ENCODE peak calls at places on chromosomes 3 and 15, in seven cellular contexts. One of them, this sample, is unnamed.
A peak's percentile ranks its signal among the peaks of the same experiment; 100 is the strongest.

GRCh38 chr3:72043212-72044133 is 258.5 kb upstream of the PROK2 start:
- ATAC-seq in stimulated activated naive CD8-positive, alpha-beta T cell treated with anti-CD3 and anti-CD28 coated beads, Interleukin-15, amount 100 ng/mL, for 72 hours: no peak
- ATAC-seq in mucosa of descending colon: peak; percentile 32
- ATAC-seq in gastroesophageal sphincter: no peak
- ATAC-seq in heart left ventricle: no peak
- ATAC-seq in natural killer cell: no peak
- ATAC-seq in lung: no peak
- ATAC-seq in this sample: peak; percentile 57

GRCh38 chr3:23602895-23603443 is 202.8 kb upstream of the UBE2E1 start:
- ATAC-seq in heart left ventricle: no peak
- ATAC-seq in gastroesophageal sphincter: no peak
- ATAC-seq in natural killer cell: no peak
- ATAC-seq in lung: no peak
- ATAC-seq in mucosa of descending colon: no peak
- ATAC-seq in stimulated activated naive CD8-positive, alpha-beta T cell treated with anti-CD3 and anti-CD28 coated beads, Interleukin-15, amount 100 ng/mL, for 72 hours: no peak
- ATAC-seq in this sample: no peak

GRCh38 chr3:166118049-166118448 is 280.8 kb upstream of the BCHE start:
- ATAC-seq in gastroesophageal sphincter: no peak
- ATAC-seq in mucosa of descending colon: no peak
- ATAC-seq in stimulated activated naive CD8-positive, alpha-beta T cell treated with anti-CD3 and anti-CD28 coated beads, Interleukin-15, amount 100 ng/mL, for 72 hours: no peak
- ATAC-seq in heart left ventricle: no peak
- ATAC-seq in natural killer cell: no peak
- ATAC-seq in lung: no peak
- ATAC-seq in this sample: no peak

GRCh38 chr3:58568572-58569286 is 8.5 kb downstream of the FAM107A start:
- ATAC-seq in gastroesophageal sphincter: peak; percentile 60
- ATAC-seq in mucosa of descending colon: peak; percentile 76
- ATAC-seq in lung: peak; percentile 51
- ATAC-seq in natural killer cell: peak; percentile 67
- ATAC-seq in stimulated activated naive CD8-positive, alpha-beta T cell treated with anti-CD3 and anti-CD28 coated beads, Interleukin-15, amount 100 ng/mL, for 72 hours: peak; percentile 47
- ATAC-seq in heart left ventricle: peak; percentile 47
- ATAC-seq in this sample: peak; percentile 46

GRCh38 chr15:80559761-80560160 is 135.3 kb upstream of the ABHD17C start:
- ATAC-seq in gastroesophageal sphincter: no peak
- ATAC-seq in heart left ventricle: no peak
- ATAC-seq in lung: no peak
- ATAC-seq in natural killer cell: no peak
- ATAC-seq in stimulated activated naive CD8-positive, alpha-beta T cell treated with anti-CD3 and anti-CD28 coated beads, Interleukin-15, amount 100 ng/mL, for 72 hours: no peak
- ATAC-seq in mucosa of descending colon: no peak
- ATAC-seq in this sample: no peak

GRCh38 chr3:187997490-187997889 is 156.5 kb upstream of the LPP start:
- ATAC-seq in natural killer cell: no peak
- ATAC-seq in gastroesophageal sphincter: no peak
- ATAC-seq in stimulated activated naive CD8-positive, alpha-beta T cell treated with anti-CD3 and anti-CD28 coated beads, Interleukin-15, amount 100 ng/mL, for 72 hours: no peak
- ATAC-seq in heart left ventricle: peak; percentile 39
- ATAC-seq in mucosa of descending colon: no peak
- ATAC-seq in lung: no peak
- ATAC-seq in this sample: no peak

GRCh38 chr3:127651516-127652172 is 21.1 kb upstream of the ABTB1 start:
- ATAC-seq in natural killer cell: no peak
- ATAC-seq in mucosa of descending colon: no peak
- ATAC-seq in lung: no peak
- ATAC-seq in gastroesophageal sphincter: peak; percentile 18
- ATAC-seq in stimulated activated naive CD8-positive, alpha-beta T cell treated with anti-CD3 and anti-CD28 coated beads, Interleukin-15, amount 100 ng/mL, for 72 hours: peak; percentile 5
- ATAC-seq in heart left ventricle: no peak
- ATAC-seq in this sample: no peak

GRCh38 chr15:94749848-94750617 is 518.7 kb downstream of the MCTP2 start:
- ATAC-seq in mucosa of descending colon: peak; percentile 34
- ATAC-seq in lung: peak; percentile 11
- ATAC-seq in heart left ventricle: no peak
- ATAC-seq in natural killer cell: no peak
- ATAC-seq in gastroesophageal sphincter: peak; percentile 41
- ATAC-seq in stimulated activated naive CD8-positive, alpha-beta T cell treated with anti-CD3 and anti-CD28 coated beads, Interleukin-15, amount 100 ng/mL, for 72 hours: no peak
- ATAC-seq in this sample: peak; percentile 76

GRCh38 chr3:135556184-135556583 is 409.3 kb upstream of the PPP2R3A start:
- ATAC-seq in lung: no peak
- ATAC-seq in natural killer cell: no peak
- ATAC-seq in stimulated activated naive CD8-positive, alpha-beta T cell treated with anti-CD3 and anti-CD28 coated beads, Interleukin-15, amount 100 ng/mL, for 72 hours: no peak
- ATAC-seq in gastroesophageal sphincter: no peak
- ATAC-seq in heart left ventricle: no peak
- ATAC-seq in mucosa of descending colon: no peak
- ATAC-seq in this sample: no peak

GRCh38 chr3:186854954-186855353 is 12.4 kb downstream of the ADIPOQ start:
- ATAC-seq in gastroesophageal sphincter: no peak
- ATAC-seq in mucosa of descending colon: no peak
- ATAC-seq in natural killer cell: no peak
- ATAC-seq in stimulated activated naive CD8-positive, alpha-beta T cell treated with anti-CD3 and anti-CD28 coated beads, Interleukin-15, amount 100 ng/mL, for 72 hours: no peak
- ATAC-seq in lung: no peak
- ATAC-seq in heart left ventricle: no peak
- ATAC-seq in this sample: no peak

GRCh38 chr15:89299896-89300295 is 34.7 kb downstream of the POLG start:
- ATAC-seq in gastroesophageal sphincter: no peak
- ATAC-seq in heart left ventricle: peak; percentile 51
- ATAC-seq in stimulated activated naive CD8-positive, alpha-beta T cell treated with anti-CD3 and anti-CD28 coated beads, Interleukin-15, amount 100 ng/mL, for 72 hours: no peak
- ATAC-seq in lung: no peak
- ATAC-seq in mucosa of descending colon: no peak
- ATAC-seq in natural killer cell: no peak
- ATAC-seq in this sample: no peak

GRCh38 chr15:101172421-101173097 is 79.3 kb downstream of the CHSY1 start:
- ATAC-seq in stimulated activated naive CD8-positive, alpha-beta T cell treated with anti-CD3 and anti-CD28 coated beads, Interleukin-15, amount 100 ng/mL, for 72 hours: no peak
- ATAC-seq in mucosa of descending colon: no peak
- ATAC-seq in lung: no peak
- ATAC-seq in heart left ventricle: no peak
- ATAC-seq in natural killer cell: no peak
- ATAC-seq in gastroesophageal sphincter: no peak
- ATAC-seq in this sample: no peak

GRCh38 chr3:79870006-79870620 is 102.3 kb upstream of the ROBO1 start:
- ATAC-seq in natural killer cell: no peak
- ATAC-seq in heart left ventricle: no peak
- ATAC-seq in lung: no peak
- ATAC-seq in gastroesophageal sphincter: no peak
- ATAC-seq in mucosa of descending colon: no peak
- ATAC-seq in stimulated activated naive CD8-positive, alpha-beta T cell treated with anti-CD3 and anti-CD28 coated beads, Interleukin-15, amount 100 ng/mL, for 72 hours: no peak
- ATAC-seq in this sample: no peak

GRCh38 chr15:65642588-65642987 is 20.9 kb downstream of the SLC24A1 start:
- ATAC-seq in heart left ventricle: no peak
- ATAC-seq in lung: no peak
- ATAC-seq in stimulated activated naive CD8-positive, alpha-beta T cell treated with anti-CD3 and anti-CD28 coated beads, Interleukin-15, amount 100 ng/mL, for 72 hours: no peak
- ATAC-seq in natural killer cell: no peak
- ATAC-seq in gastroesophageal sphincter: no peak
- ATAC-seq in mucosa of descending colon: peak; percentile 79
- ATAC-seq in this sample: no peak

GRCh38 chr15:101615414-101615985 is 36.7 kb downstream of the TM2D3 start:
- ATAC-seq in natural killer cell: no peak
- ATAC-seq in gastroesophageal sphincter: peak; percentile 29
- ATAC-seq in mucosa of descending colon: peak; percentile 20
- ATAC-seq in heart left ventricle: peak; percentile 49
- ATAC-seq in lung: no peak
- ATAC-seq in stimulated activated naive CD8-positive, alpha-beta T cell treated with anti-CD3 and anti-CD28 coated beads, Interleukin-15, amount 100 ng/mL, for 72 hours: no peak
- ATAC-seq in this sample: no peak

GRCh38 chr3:187064210-187065115 is 74.8 kb downstream of the RPL39L start:
- ATAC-seq in natural killer cell: no peak
- ATAC-seq in stimulated activated naive CD8-positive, alpha-beta T cell treated with anti-CD3 and anti-CD28 coated beads, Interleukin-15, amount 100 ng/mL, for 72 hours: no peak
- ATAC-seq in lung: no peak
- ATAC-seq in heart left ventricle: no peak
- ATAC-seq in mucosa of descending colon: no peak
- ATAC-seq in gastroesophageal sphincter: no peak
- ATAC-seq in this sample: no peak

GRCh38 chr3:108546249-108546648 is 35.9 kb upstream of the MYH15 start:
- ATAC-seq in mucosa of descending colon: no peak
- ATAC-seq in stimulated activated naive CD8-positive, alpha-beta T cell treated with anti-CD3 and anti-CD28 coated beads, Interleukin-15, amount 100 ng/mL, for 72 hours: no peak
- ATAC-seq in lung: no peak
- ATAC-seq in natural killer cell: peak; percentile 40
- ATAC-seq in gastroesophageal sphincter: no peak
- ATAC-seq in heart left ventricle: no peak
- ATAC-seq in this sample: no peak

GRCh38 chr3:124202754-124203153 is 210.8 kb upstream of the ROPN1 start:
- ATAC-seq in natural killer cell: no peak
- ATAC-seq in gastroesophageal sphincter: peak; percentile 67
- ATAC-seq in stimulated activated naive CD8-positive, alpha-beta T cell treated with anti-CD3 and anti-CD28 coated beads, Interleukin-15, amount 100 ng/mL, for 72 hours: no peak
- ATAC-seq in lung: no peak
- ATAC-seq in heart left ventricle: peak; percentile 93
- ATAC-seq in mucosa of descending colon: peak; percentile 38
- ATAC-seq in this sample: no peak

GRCh38 chr3:157463819-157464218 is 27.2 kb downstream of the PTX3 start:
- ATAC-seq in natural killer cell: no peak
- ATAC-seq in heart left ventricle: no peak
- ATAC-seq in gastroesophageal sphincter: no peak
- ATAC-seq in lung: no peak
- ATAC-seq in mucosa of descending colon: no peak
- ATAC-seq in stimulated activated naive CD8-positive, alpha-beta T cell treated with anti-CD3 and anti-CD28 coated beads, Interleukin-15, amount 100 ng/mL, for 72 hours: no peak
- ATAC-seq in this sample: no peak

GRCh38 chr3:14156843-14157561 is 21.4 kb downstream of the XPC start:
- ATAC-seq in natural killer cell: no peak
- ATAC-seq in lung: no peak
- ATAC-seq in heart left ventricle: no peak
- ATAC-seq in gastroesophageal sphincter: no peak
- ATAC-seq in mucosa of descending colon: no peak
- ATAC-seq in stimulated activated naive CD8-positive, alpha-beta T cell treated with anti-CD3 and anti-CD28 coated beads, Interleukin-15, amount 100 ng/mL, for 72 hours: no peak
- ATAC-seq in this sample: no peak

GRCh38 chr15:63339006-63339766 is 42.5 kb downstream of the CA12 start:
- ATAC-seq in lung: no peak
- ATAC-seq in gastroesophageal sphincter: no peak
- ATAC-seq in mucosa of descending colon: no peak
- ATAC-seq in stimulated activated naive CD8-positive, alpha-beta T cell treated with anti-CD3 and anti-CD28 coated beads, Interleukin-15, amount 100 ng/mL, for 72 hours: no peak
- ATAC-seq in natural killer cell: no peak
- ATAC-seq in heart left ventricle: no peak
- ATAC-seq in this sample: no peak

GRCh38 chr3:57816471-57817105 is 60.5 kb downstream of the SLMAP start:
- ATAC-seq in natural killer cell: no peak
- ATAC-seq in mucosa of descending colon: no peak
- ATAC-seq in stimulated activated naive CD8-positive, alpha-beta T cell treated with anti-CD3 and anti-CD28 coated beads, Interleukin-15, amount 100 ng/mL, for 72 hours: no peak
- ATAC-seq in heart left ventricle: no peak
- ATAC-seq in gastroesophageal sphincter: no peak
- ATAC-seq in lung: no peak
- ATAC-seq in this sample: no peak

GRCh38 chr3:169765281-169765624 is 393 bp upstream of the TERC start:
- ATAC-seq in lung: no peak
- ATAC-seq in stimulated activated naive CD8-positive, alpha-beta T cell treated with anti-CD3 and anti-CD28 coated beads, Interleukin-15, amount 100 ng/mL, for 72 hours: no peak
- ATAC-seq in gastroesophageal sphincter: no peak
- ATAC-seq in heart left ventricle: no peak
- ATAC-seq in natural killer cell: no peak
- ATAC-seq in mucosa of descending colon: no peak
- ATAC-seq in this sample: no peak

GRCh38 chr3:111732248-111732879 is 126.7 kb upstream of the PHLDB2 start:
- ATAC-seq in natural killer cell: no peak
- ATAC-seq in mucosa of descending colon: peak; percentile 96
- ATAC-seq in stimulated activated naive CD8-positive, alpha-beta T cell treated with anti-CD3 and anti-CD28 coated beads, Interleukin-15, amount 100 ng/mL, for 72 hours: no peak
- ATAC-seq in gastroesophageal sphincter: no peak
- ATAC-seq in lung: no peak
- ATAC-seq in heart left ventricle: no peak
- ATAC-seq in this sample: no peak

GRCh38 chr3:158570999-158571702 is at the start of gene MLF1:
- ATAC-seq in stimulated activated naive CD8-positive, alpha-beta T cell treated with anti-CD3 and anti-CD28 coated beads, Interleukin-15, amount 100 ng/mL, for 72 hours: peak; percentile 97
- ATAC-seq in gastroesophageal sphincter: peak; percentile 100
- ATAC-seq in lung: peak; percentile 99
- ATAC-seq in natural killer cell: peak; percentile 91
- ATAC-seq in heart left ventricle: peak; percentile 99
- ATAC-seq in mucosa of descending colon: peak; percentile 100
- ATAC-seq in this sample: peak; percentile 93

GRCh38 chr3:115038831-115039230 is 108.3 kb downstream of the ZBTB20 start:
- ATAC-seq in natural killer cell: no peak
- ATAC-seq in heart left ventricle: no peak
- ATAC-seq in gastroesophageal sphincter: no peak
- ATAC-seq in lung: no peak
- ATAC-seq in stimulated activated naive CD8-positive, alpha-beta T cell treated with anti-CD3 and anti-CD28 coated beads, Interleukin-15, amount 100 ng/mL, for 72 hours: no peak
- ATAC-seq in mucosa of descending colon: no peak
- ATAC-seq in this sample: no peak

GRCh38 chr3:69179740-69180372 is 57.5 kb upstream of the LMOD3 start:
- ATAC-seq in gastroesophageal sphincter: no peak
- ATAC-seq in mucosa of descending colon: peak; percentile 24
- ATAC-seq in lung: no peak
- ATAC-seq in natural killer cell: no peak
- ATAC-seq in stimulated activated naive CD8-positive, alpha-beta T cell treated with anti-CD3 and anti-CD28 coated beads, Interleukin-15, amount 100 ng/mL, for 72 hours: no peak
- ATAC-seq in heart left ventricle: no peak
- ATAC-seq in this sample: no peak

GRCh38 chr3:156135921-156136655 is 15.7 kb downstream of the KCNAB1 start:
- ATAC-seq in natural killer cell: no peak
- ATAC-seq in lung: no peak
- ATAC-seq in heart left ventricle: no peak
- ATAC-seq in gastroesophageal sphincter: no peak
- ATAC-seq in mucosa of descending colon: no peak
- ATAC-seq in stimulated activated naive CD8-positive, alpha-beta T cell treated with anti-CD3 and anti-CD28 coated beads, Interleukin-15, amount 100 ng/mL, for 72 hours: peak; percentile 89
- ATAC-seq in this sample: no peak

GRCh38 chr15:27175479-27176153 is 204.6 kb downstream of the GABRG3 start:
- ATAC-seq in heart left ventricle: no peak
- ATAC-seq in stimulated activated naive CD8-positive, alpha-beta T cell treated with anti-CD3 and anti-CD28 coated beads, Interleukin-15, amount 100 ng/mL, for 72 hours: no peak
- ATAC-seq in gastroesophageal sphincter: no peak
- ATAC-seq in mucosa of descending colon: no peak
- ATAC-seq in lung: no peak
- ATAC-seq in natural killer cell: no peak
- ATAC-seq in this sample: no peak